ENCODE peak calls at places on chromosomes 3 and 15, in five cellular contexts. Y is heart left ventricle, J is upper lobe of right lung, C is fibroblast of lung, Q is heart right ventricle. H is an unnamed sample.

GRCh38 chr3:170560296-170560695 is 25.6 kb downstream of the SLC7A14 start:
- DNase-seq in Q (no peak), J (no peak), C (peak; percentile 15), Y (no peak), H (no peak)

GRCh38 chr15:36491912-36492311 is 87.5 kb upstream of the CDIN1 start:
- DNase-seq in J (no peak), Q (no peak), Y (no peak), C (no peak), H (no peak)

GRCh38 chr3:142958707-142959106 is 4.8 kb downstream of the PAQR9 start:
- DNase-seq in Q (no peak), J (no peak), Y (no peak), C (peak; percentile 82), H (no peak)

GRCh38 chr3:11238880-11239279 is 33.3 kb upstream of the ATG7 start:
- DNase-seq in Y (no peak), Q (no peak), C (peak; percentile 99), J (no peak), H (no peak)

GRCh38 chr15:101201411-101202174 is 50.3 kb downstream of the CHSY1 start:
- DNase-seq in J (peak; percentile 78), Y (peak; percentile 84), C (peak; percentile 99), Q (peak; percentile 91), H (peak; percentile 66)

GRCh38 chr3:161422171-161422693 is 50.9 kb upstream of the SPTSSB start:
- DNase-seq in J (no peak), C (no peak), Q (no peak), Y (no peak), H (no peak)

GRCh38 chr3:189123595-189124387 is 48.0 kb upstream of the TPRG1 start:
- DNase-seq in C (peak; percentile 12), J (no peak), Y (peak; percentile 58), Q (peak; percentile 52), H (no peak)

GRCh38 chr3:151724846-151725562 is 8.7 kb upstream of the AADACL2 start:
- DNase-seq in Y (no peak), Q (no peak), J (no peak), C (peak; percentile 58), H (no peak)

GRCh38 chr3:36969540-36970432 is 23.1 kb downstream of the EPM2AIP1 start:
- DNase-seq in C (peak; percentile 73), Q (peak; percentile 48), J (no peak), Y (peak; percentile 25), H (no peak)

DNA sequence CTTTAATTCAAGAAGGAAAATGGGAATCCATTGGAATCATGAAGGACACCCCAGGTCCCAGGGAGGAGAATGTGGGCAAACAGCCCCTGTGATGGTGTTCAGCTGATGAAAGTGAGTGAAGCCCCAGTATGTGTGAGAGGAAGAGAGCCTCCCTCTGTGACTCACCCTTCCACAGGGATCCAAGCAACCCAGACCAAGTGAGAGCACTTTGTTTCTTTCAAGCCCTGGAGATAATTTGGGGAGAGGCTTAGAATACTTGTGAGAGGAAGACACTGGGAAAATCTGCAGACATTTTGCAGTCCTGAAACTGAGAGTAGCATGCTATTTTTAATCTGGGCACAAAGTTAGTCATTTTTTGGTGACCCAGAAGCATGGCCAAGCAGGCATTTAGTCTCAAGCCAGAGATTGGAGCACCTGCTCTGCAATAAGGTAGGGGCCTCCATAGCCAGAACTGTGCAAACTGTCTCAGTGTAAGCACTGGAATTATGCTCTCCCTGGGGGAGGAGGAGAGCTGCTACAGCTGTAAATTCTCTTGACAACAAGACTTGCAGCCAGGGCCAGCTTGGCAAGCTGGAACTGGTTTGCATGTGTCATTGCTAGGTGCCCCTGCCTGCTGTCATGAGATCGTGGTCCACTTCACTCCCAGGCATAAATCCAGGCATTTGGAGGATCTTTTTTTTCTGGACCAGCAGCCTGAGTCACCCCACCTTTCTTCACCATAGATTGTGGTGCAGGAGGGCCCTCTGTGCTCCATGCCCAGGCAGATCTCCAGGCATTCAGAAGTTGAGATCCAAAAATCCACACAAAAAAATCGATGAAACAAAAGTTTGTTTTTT is 537.8 kb upstream of the DPPA4 start:
- DNase-seq in Q (no peak), Y (no peak), J (no peak), C (peak; percentile 11), H (no peak)
- H3K9me3 ChIP-seq in Q (peaks cover 4% of the 10 kb centered on the region), Y (no peaks in the 10 kb centered on the region), J (no peaks in the 10 kb centered on the region), C (no peaks in the 10 kb centered on the region), H (no peaks in the 10 kb centered on the region)

GRCh38 chr3:57682284-57682683 is 10.6 kb downstream of the DENND6A start:
- DNase-seq in C (peak; percentile 32), Y (no peak), Q (no peak), J (no peak), H (no peak)
- TF ChIP-seq CTCF in C (peak; percentile 37), Y (no peak), Q (no peak), J (no peak), H (no peak)

DNA sequence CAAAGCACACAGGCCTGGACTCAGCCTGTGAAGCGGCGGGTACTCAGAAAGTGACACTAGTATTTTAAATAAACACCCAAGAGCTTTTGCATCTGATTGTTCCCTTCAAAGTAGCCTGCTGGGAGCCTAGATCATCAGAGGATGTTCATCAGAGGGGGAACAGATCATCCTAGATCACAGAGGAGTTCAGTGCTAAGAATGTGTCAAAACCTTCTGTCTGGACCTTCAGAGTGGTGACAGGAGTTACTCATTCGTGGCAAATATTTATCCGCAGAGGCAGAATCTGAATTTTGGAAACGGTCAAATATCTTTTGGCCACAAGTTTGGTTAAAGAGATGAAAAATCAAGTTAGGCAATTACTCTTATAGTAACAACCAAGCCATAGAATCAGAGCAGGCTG is 9.7 kb upstream of the KIF7 start:
- DNase-seq in C (no peak), J (no peak), Y (no peak), Q (no peak), H (no peak)
- H3K4me3 ChIP-seq in C (no peak overlapping the region), J (peak overlapping the region; percentile 52), Y (peak overlapping the region; percentile 54), Q (peak overlapping the region; percentile 48), H (peak overlapping the region; percentile 30)

GRCh38 chr3:149833241-149833640 is 20.2 kb downstream of the RNF13 start:
- DNase-seq in Y (no peak), C (no peak), Q (no peak), J (no peak), H (no peak)
- H3K9me3 ChIP-seq in Y (peaks cover 2% of the 10 kb centered on the region), C (no peaks in the 10 kb centered on the region), Q (peaks cover 16% of the 10 kb centered on the region), J (peaks cover 9% of the 10 kb centered on the region), H (peaks cover 5% of the 10 kb centered on the region)

GRCh38 chr3:46408853-46409252 is 1.8 kb downstream of the CCRL2 start:
- DNase-seq in Q (no peak), C (no peak), Y (no peak), J (no peak), H (no peak)

GRCh38 chr3:46410669-46411068 is 3.6 kb downstream of the CCRL2 start:
- DNase-seq in C (peak; percentile 35), Q (no peak), J (no peak), Y (no peak), H (no peak)

GRCh38 chr3:46412786-46413298 is 5.8 kb downstream of the CCRL2 start:
- DNase-seq in Y (no peak), J (no peak), C (no peak), Q (no peak), H (no peak)

GRCh38 chr3:46409735-46410489 is 2.9 kb downstream of the CCRL2 start:
- DNase-seq in Q (no peak), C (no peak), J (no peak), Y (no peak), H (no peak)

GRCh38 chr3:46411271-46411670 is 4.2 kb downstream of the CCRL2 start:
- DNase-seq in C (no peak), Y (no peak), J (no peak), Q (no peak), H (no peak)
- TF ChIP-seq CTCF in C (no peak), Y (no peak), J (no peak), Q (no peak), H (no peak)

GRCh38 chr3:107199962-107200465 is 177.2 kb upstream of the CCDC54 start:
- DNase-seq in J (no peak), Q (no peak), C (no peak), Y (no peak), H (no peak)
- H3K4me3 ChIP-seq in J (no peak overlapping the region), Q (no peak overlapping the region), C (no peak overlapping the region), Y (no peak overlapping the region), H (no peak overlapping the region)